ENCODE peak calls at places on chromosomes 3 and 15, in five cellular contexts. T, V, B, D and S are unnamed samples.

GRCh38 chr3:59880717-59881116 is 830.9 kb upstream of the CFAP20DC start:
- DNase-seq in T (no peak), V (no peak), B (no peak), D (no peak), S (no peak)

GRCh38 chr3:105984837-105985236 is 116.0 kb upstream of the CBLB start:
- DNase-seq in T (no peak), V (no peak), B (no peak), D (no peak), S (no peak)

GRCh38 chr3:45777753-45778386 is 18.5 kb downstream of the SLC6A20 start:
- DNase-seq in T (no peak), V (no peak), B (no peak), D (no peak), S (no peak)

GRCh38 chr15:29859981-29860745 is 37.9 kb upstream of the TJP1 start:
- DNase-seq in T (no peak), V (no peak), B (no peak), D (no peak), S (no peak)

GRCh38 chr3:105385179-105385578 is 18.5 kb downstream of the ALCAM start:
- DNase-seq in T (no peak), V (no peak), B (no peak), D (no peak), S (no peak)

GRCh38 chr15:27704939-27705514 is 394.1 kb downstream of the OCA2 start:
- DNase-seq in T (no peak), V (no peak), B (no peak), D (no peak), S (no peak)

GRCh38 chr15:42695527-42696071 is 41.3 kb downstream of the CDAN1 start:
- DNase-seq in T (no peak), V (no peak), B (no peak), D (no peak), S (no peak)

GRCh38 chr3:158909870-158910269 is 108.0 kb downstream of the MFSD1 start:
- DNase-seq in T (no peak), V (no peak), B (no peak), D (no peak), S (no peak)

GRCh38 chr3:37741644-37742043 is 120.0 kb upstream of the CTDSPL start:
- DNase-seq in T (no peak), V (peak; percentile 73), B (no peak), D (no peak), S (no peak)

GRCh38 chr3:188077160-188077812 is 76.7 kb upstream of the LPP start:
- DNase-seq in T (no peak), V (no peak), B (no peak), D (no peak), S (no peak)

GRCh38 chr15:61049934-61050333 is 179.2 kb downstream of the RORA start:
- DNase-seq in T (no peak), V (no peak), B (no peak), D (no peak), S (no peak)

GRCh38 chr15:73002509-73002908 is 49.8 kb upstream of the NEO1 start:
- DNase-seq in T (no peak), V (no peak), B (no peak), D (no peak), S (no peak)

GRCh38 chr15:73677146-73677607 is 7.0 kb upstream of the CD276 start:
- DNase-seq in T (no peak), V (peak; percentile 85), B (peak; percentile 44), D (no peak), S (peak; percentile 23)

GRCh38 chr3:124821356-124821755 is 65.8 kb downstream of the ITGB5 start:
- DNase-seq in T (no peak), V (no peak), B (no peak), D (no peak), S (no peak)

GRCh38 chr3:127791221-127791913 is 30.9 kb downstream of the MGLL start:
- DNase-seq in T (no peak), V (no peak), B (no peak), D (peak; percentile 42), S (peak; percentile 73)

GRCh38 chr3:73493543-73494314 is 131.0 kb downstream of the PDZRN3 start:
- DNase-seq in T (no peak), V (no peak), B (no peak), D (no peak), S (no peak)

GRCh38 chr15:82030191-82030590 is 15.6 kb downstream of the MEX3B start:
- DNase-seq in T (no peak), V (no peak), B (no peak), D (no peak), S (no peak)

GRCh38 chr3:141795311-141795710 is 32.1 kb downstream of the GRK7 start:
- DNase-seq in T (no peak), V (no peak), B (no peak), D (no peak), S (no peak)

GRCh38 chr3:128988286-128988685 is 5.6 kb downstream of the CFAP92 start:
- DNase-seq in T (no peak), V (no peak), B (no peak), D (no peak), S (no peak)

GRCh38 chr3:16514021-16514700 is 662 bp upstream of the RFTN1 start:
- DNase-seq in T (no peak), V (no peak), B (no peak), D (no peak), S (no peak)

GRCh38 chr3:132232231-132232792 is 84.9 kb upstream of the ACP3 start:
- DNase-seq in T (no peak), V (no peak), B (no peak), D (no peak), S (no peak)

GRCh38 chr3:184710870-184711365 is 946 bp downstream of the MAGEF1 start:
- DNase-seq in T (no peak), V (peak; percentile 27), B (no peak), D (peak; percentile 83), S (no peak)

GRCh38 chr15:38540516-38540915 is 24.1 kb downstream of the RASGRP1 start:
- DNase-seq in T (no peak), V (no peak), B (no peak), D (no peak), S (no peak)

GRCh38 chr15:57747206-57747605 is 40.7 kb downstream of the POLR2M start:
- DNase-seq in T (no peak), V (no peak), B (no peak), D (no peak), S (no peak)

GRCh38 chr3:112132975-112133448 is at the start of gene GCSAM:
- DNase-seq in T (no peak), V (peak; percentile 31), B (no peak), D (peak; percentile 43), S (peak; percentile 95)

GRCh38 chr3:111846717-111847116 is 12.3 kb upstream of the PHLDB2 start:
- DNase-seq in T (no peak), V (no peak), B (no peak), D (no peak), S (no peak)

GRCh38 chr3:169345662-169346331 is 317.7 kb downstream of the MECOM start:
- DNase-seq in T (no peak), V (no peak), B (no peak), D (no peak), S (no peak)

GRCh38 chr15:68484696-68485400 is 52.9 kb upstream of the ITGA11 start:
- DNase-seq in T (no peak), V (no peak), B (no peak), D (no peak), S (no peak)

GRCh38 chr3:197466586-197467399 is 89.0 kb downstream of the BDH1 start:
- DNase-seq in T (no peak), V (peak; percentile 15), B (no peak), D (no peak), S (no peak)